ENCODE peak calls at places on chromosome 21, in nine cellular contexts. Y is fibroblast of lung, D is fibroblast of the aortic adventitia, M is adrenal gland, O is Calu3, Z is GM20000, P is cardiac muscle cell, S is A549, N is Panc1. H is an unnamed sample.

GRCh38 chr21:38806942-38807284 is 1.2 kb downstream of the ETS2 start:
- DNase-seq in M (no peak), S (no peak), D (peak), Z (no peak), O (no peak), N (no peak), P (no peak), Y (peak), H (peak)

GRCh38 chr21:43808832-43809251 is 19.5 kb downstream of the RRP1 start:
- DNase-seq in Z (no peak), Y (no peak), P (no peak), O (no peak), N (no peak), M (no peak), D (no peak), S (no peak), H (no peak)

GRCh38 chr21:27528697-27529096 is 561.8 kb upstream of the ADAMTS5 start:
- DNase-seq in P (no peak), Z (no peak), D (no peak), N (no peak), M (no peak), Y (no peak), O (no peak), S (no peak), H (no peak)

GRCh38 chr21:31107151-31107785 is 69.0 kb upstream of the KRTAP19-8 start:
- DNase-seq in D (no peak), M (no peak), N (no peak), S (no peak), Z (no peak), O (no peak), Y (no peak), P (no peak), H (no peak)

GRCh38 chr21:25942145-25942544 is 207.4 kb downstream of the GABPA start:
- DNase-seq in D (peak), N (no peak), P (no peak), M (no peak), S (no peak), O (no peak), Y (peak), Z (no peak), H (no peak)

GRCh38 chr21:31604591-31605190 is 54.8 kb upstream of the SOD1 start:
- DNase-seq in Z (peak), S (peak), M (peak), D (peak), O (peak), P (peak), Y (peak), N (peak), H (peak)

GRCh38 chr21:38853421-38853919 is 47.7 kb downstream of the ETS2 start:
- DNase-seq in M (no peak), N (peak), S (peak), O (peak), D (peak), Y (peak), Z (no peak), P (peak), H (no peak)

GRCh38 chr21:29613021-29613420 is 314.3 kb downstream of the BACH1 start:
- DNase-seq in P (peak), O (no peak), N (no peak), D (peak), Y (peak), S (no peak), M (no peak), Z (no peak), H (no peak)

GRCh38 chr21:39715804-39716397 is 29.1 kb upstream of the IGSF5 start:
- DNase-seq in O (peak), M (peak), S (peak), N (no peak), Z (peak), Y (peak), D (peak), P (peak), H (peak)

GRCh38 chr21:35853321-35853922 is 206.9 kb downstream of the SETD4 start:
- DNase-seq in Y (no peak), P (no peak), Z (no peak), D (no peak), N (no peak), O (no peak), S (no peak), M (no peak), H (no peak)

GRCh38 chr21:35854281-35854680 is 206.0 kb downstream of the SETD4 start:
- DNase-seq in N (no peak), S (no peak), Z (no peak), O (no peak), D (no peak), Y (no peak), P (no peak), M (no peak), H (no peak)

GRCh38 chr21:35852820-35853219 is 207.5 kb downstream of the SETD4 start:
- DNase-seq in O (no peak), M (no peak), Z (no peak), N (no peak), P (no peak), D (peak), Y (no peak), S (no peak), H (no peak)

GRCh38 chr21:35857082-35857481 is 203.2 kb downstream of the SETD4 start:
- DNase-seq in N (no peak), S (no peak), D (peak), Z (no peak), M (no peak), O (no peak), P (no peak), Y (no peak), H (no peak)

DNA sequence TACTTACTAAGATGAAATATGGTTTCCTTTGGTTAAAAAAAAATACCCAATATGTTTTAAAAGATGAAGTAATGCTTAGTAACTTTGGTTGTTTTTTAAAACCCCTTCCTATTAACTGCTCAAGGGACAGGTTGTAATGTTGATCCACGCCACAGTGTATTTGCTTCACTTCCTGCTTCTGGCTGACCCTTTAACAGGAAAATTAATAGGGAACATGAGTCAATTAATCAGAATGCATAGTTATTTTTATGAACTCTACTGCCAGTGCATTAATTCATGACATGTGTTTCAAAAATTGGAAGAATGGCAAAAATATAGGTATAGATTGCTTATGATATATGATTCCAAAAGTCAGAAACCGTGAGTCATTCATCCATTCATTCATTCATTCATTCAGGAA is 204.9 kb downstream of the SETD4 start:
- DNase-seq in M (no peak), S (no peak), O (no peak), Y (no peak), P (no peak), N (no peak), Z (no peak), D (no peak), H (no peak)
- TF ChIP-seq CTCF in M (no peak), S (no peak), O (no peak), Y (no peak), P (no peak), N (no peak), Z (no peak), D (no peak), H (no peak)

DNA sequence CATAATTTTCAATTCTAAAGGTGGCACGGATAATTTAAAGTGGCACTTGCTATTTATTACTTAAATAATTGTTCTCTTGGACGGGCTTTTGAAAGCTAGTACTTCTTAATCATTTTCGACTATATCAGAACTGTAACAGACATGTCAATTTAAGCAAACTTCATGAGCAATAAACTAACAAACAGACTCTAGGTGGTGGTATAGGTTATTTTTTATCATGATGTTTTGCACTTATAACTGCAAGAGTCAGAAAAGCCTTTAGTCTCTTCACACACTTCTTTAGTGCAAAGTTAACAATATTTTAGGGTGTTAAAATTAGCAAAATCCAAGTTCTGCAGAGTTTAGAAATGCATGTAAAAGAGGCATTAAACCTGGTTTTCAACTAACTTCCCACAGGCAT is 2.2 kb downstream of the NRIP1 start:
- DNase-seq in D (peak), N (no peak), S (peak), O (no peak), Y (peak), P (peak), Z (peak), M (no peak), H (peak)
- TF ChIP-seq CTCF in D (peak), N (no peak), S (peak), O (no peak), Y (no peak), P (peak), Z (no peak), M (no peak), H (peak)

DNA sequence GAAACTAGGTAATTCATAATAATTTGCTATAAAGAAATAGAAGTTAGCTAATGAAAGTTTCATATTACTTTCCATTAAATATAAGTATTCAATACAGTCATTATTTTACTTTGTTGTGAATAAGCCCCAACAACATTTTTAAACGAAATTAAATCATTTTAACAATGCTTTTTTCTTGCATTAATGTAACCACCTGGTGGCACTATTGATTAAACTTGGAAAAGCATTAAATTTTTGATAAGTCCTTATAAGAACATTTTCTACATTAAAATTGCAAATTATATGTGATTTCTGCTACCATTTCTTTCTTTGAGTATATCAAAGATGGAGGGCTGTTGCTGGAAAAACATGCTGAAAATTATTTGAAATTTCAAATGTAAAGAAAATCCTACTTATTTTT is 918.8 kb upstream of the TMPRSS15 start:
- DNase-seq in Z (no peak), M (no peak), D (no peak), O (no peak), N (no peak), Y (no peak), P (peak), S (no peak), H (no peak)
- TF ChIP-seq CTCF in Z (no peak), M (no peak), D (no peak), O (no peak), N (no peak), Y (no peak), P (peak), S (no peak), H (peak)

DNA sequence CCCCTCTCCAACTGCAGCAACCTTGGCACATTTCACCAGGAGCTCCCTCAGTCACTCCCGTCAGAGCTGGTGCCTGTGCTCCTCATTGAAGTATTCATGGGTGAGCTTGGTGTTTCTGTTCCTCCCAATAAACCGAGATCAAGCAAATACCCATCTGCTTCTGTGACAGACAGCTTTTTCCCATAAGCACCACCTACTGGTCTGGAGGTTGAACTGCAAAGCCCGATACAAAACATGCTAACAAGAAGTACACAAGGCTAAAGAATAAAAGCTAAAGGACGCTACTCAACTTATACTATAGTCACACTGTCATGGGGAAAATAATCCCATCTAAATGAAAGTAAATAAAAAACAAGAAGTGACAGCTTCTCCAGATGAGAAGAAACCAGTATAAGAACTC is 111.9 kb upstream of the C21orf91 start:
- DNase-seq in M (no peak), O (no peak), N (no peak), P (no peak), D (no peak), S (peak), Z (no peak), Y (no peak), H (no peak)
- TF ChIP-seq CTCF in M (no peak), O (no peak), N (peak), P (peak), D (peak), S (no peak), Z (peak), Y (peak), H (peak)

GRCh38 chr21:46229133-46229922 is 754 bp upstream of the LSS start:
- DNase-seq in O (no peak), P (no peak), N (no peak), D (no peak), Z (peak), M (no peak), Y (no peak), S (no peak), H (no peak)
- TF ChIP-seq CTCF in O (peak), P (peak), N (peak), D (peak), Z (peak), M (peak), Y (peak), S (peak), H (peak)

GRCh38 chr21:42560517-42561179 is 47.0 kb downstream of the SLC37A1 start:
- DNase-seq in Z (no peak), Y (no peak), N (no peak), M (peak), D (no peak), O (no peak), S (no peak), P (no peak), H (no peak)

GRCh38 chr21:42562816-42563215 is 49.2 kb downstream of the SLC37A1 start:
- DNase-seq in Y (no peak), N (no peak), M (peak), O (no peak), Z (no peak), P (no peak), D (no peak), S (no peak), H (no peak)

GRCh38 chr21:42562258-42562657 is 48.6 kb downstream of the SLC37A1 start:
- DNase-seq in P (no peak), Z (no peak), D (no peak), S (no peak), M (no peak), O (no peak), Y (no peak), N (no peak), H (no peak)

GRCh38 chr21:42563261-42564045 is 49.8 kb downstream of the SLC37A1 start:
- DNase-seq in D (no peak), Y (no peak), O (no peak), M (peak), Z (no peak), P (no peak), N (no peak), S (no peak), H (no peak)

DNA sequence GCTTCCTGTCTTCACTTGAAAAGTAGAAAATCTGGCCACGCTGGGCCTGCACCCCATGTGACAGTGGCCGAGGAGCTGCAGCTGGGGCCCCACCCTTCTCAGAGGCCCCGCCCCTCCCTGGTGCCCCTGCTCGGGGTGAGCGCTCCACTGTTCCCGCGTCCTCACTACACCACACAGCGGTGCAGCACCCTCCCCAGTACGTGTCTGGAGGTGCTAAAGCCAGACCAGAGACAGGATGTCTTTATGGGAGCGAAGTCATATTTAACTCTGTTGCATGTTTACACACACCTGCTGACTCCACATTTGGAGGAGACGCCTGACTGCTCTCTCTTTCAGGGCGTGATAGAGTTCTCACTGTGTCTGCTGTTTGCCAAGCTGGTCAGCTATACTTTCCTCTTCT is 48.1 kb downstream of the SLC37A1 start:
- DNase-seq in O (no peak), M (peak), Y (no peak), Z (peak), N (no peak), D (no peak), S (no peak), P (no peak), H (peak)
- TF ChIP-seq CTCF in O (no peak), M (no peak), Y (no peak), Z (no peak), N (no peak), D (no peak), S (no peak), P (no peak), H (peak)

GRCh38 chr21:41069305-41069642 is 98.7 kb upstream of the BACE2 start:
- DNase-seq in Y (no peak), Z (no peak), S (no peak), P (no peak), N (no peak), O (no peak), M (no peak), D (no peak), H (no peak)
- TF ChIP-seq CTCF in Y (no peak), Z (no peak), S (no peak), P (no peak), N (peak), O (no peak), M (no peak), D (no peak), H (no peak)

GRCh38 chr21:37658994-37659458 is 257.2 kb downstream of the KCNJ6 start:
- DNase-seq in S (peak), D (peak), Y (peak), Z (no peak), M (peak), O (no peak), P (peak), N (no peak), H (no peak)
- TF ChIP-seq CTCF in S (no peak), D (peak), Y (peak), Z (no peak), M (peak), O (no peak), P (peak), N (no peak), H (no peak)

H was measured in GM13977.